ENCODE peak calls at places on chromosomes 3 and 15, in four cellular contexts. M, W, X and R are unnamed samples.

GRCh38 chr15:27064080-27064479 is 93.1 kb downstream of the GABRG3 start:
- DNase-seq in M (no peak), W (no peak), X (no peak), R (no peak)

GRCh38 chr15:30990036-30990435 is 1.4 kb downstream of the MTMR10 start:
- DNase-seq in X (no peak), M (no peak), W (no peak), R (no peak)

GRCh38 chr3:175020101-175020500 is 161.0 kb downstream of the NAALADL2 start:
- DNase-seq in X (no peak), W (no peak), M (no peak), R (no peak)

GRCh38 chr15:62164500-62165028 is 521 bp downstream of the C2CD4B start:
- DNase-seq in M (no peak), X (no peak), W (no peak), R (no peak)

GRCh38 chr3:71732637-71733036 is 7.4 kb upstream of the EIF4E3 start:
- DNase-seq in W (no peak), X (no peak), M (no peak), R (no peak)

GRCh38 chr15:29131336-29132109 is 138.1 kb downstream of the NSMCE3 start:
- DNase-seq in X (no peak), W (no peak), M (no peak), R (no peak)

GRCh38 chr3:141412087-141412935 is 44.0 kb downstream of the ZBTB38 start:
- DNase-seq in W (peak; percentile 84), M (peak; percentile 58), X (no peak), R (peak; percentile 79)

GRCh38 chr3:18657858-18658820 is 233.0 kb upstream of the SATB1 start:
- DNase-seq in W (no peak), X (no peak), M (no peak), R (no peak)

GRCh38 chr3:39234705-39235104 is 42.3 kb upstream of the XIRP1 start:
- DNase-seq in X (no peak), M (no peak), W (no peak), R (no peak)

GRCh38 chr15:71716990-71717389 is 93.4 kb upstream of the NR2E3 start:
- DNase-seq in M (no peak), X (no peak), W (peak; percentile 50), R (no peak)

GRCh38 chr3:128488995-128489859 is 3.8 kb downstream of the GATA2 start:
- DNase-seq in M (no peak), W (no peak), X (no peak), R (peak; percentile 61)

GRCh38 chr15:26394801-26395200 is 378.1 kb downstream of the GABRB3 start:
- DNase-seq in X (no peak), W (no peak), M (no peak), R (no peak)

GRCh38 chr15:70035719-70036077 is 62.0 kb downstream of the TLE3 start:
- DNase-seq in M (no peak), W (no peak), X (no peak), R (no peak)

GRCh38 chr3:126121074-126121473 is 37.1 kb upstream of the SLC41A3 start:
- DNase-seq in W (no peak), X (peak; percentile 46), M (no peak), R (no peak)

GRCh38 chr3:69142090-69142489 is 19.7 kb upstream of the LMOD3 start:
- DNase-seq in X (no peak), M (no peak), W (peak; percentile 53), R (no peak)

GRCh38 chr3:16506451-16506850 is 7.0 kb downstream of the RFTN1 start:
- DNase-seq in X (no peak), W (no peak), M (no peak), R (no peak)

GRCh38 chr3:179146911-179147570 is 1.1 kb upstream of the PIK3CA start:
- DNase-seq in X (no peak), W (peak; percentile 82), M (no peak), R (peak; percentile 67)

GRCh38 chr3:158486200-158486599 is 84.8 kb upstream of the MLF1 start:
- DNase-seq in W (no peak), X (no peak), M (no peak), R (no peak)

GRCh38 chr3:128902426-128902825 is 23.0 kb downstream of the ACAD9 start:
- DNase-seq in W (no peak), M (no peak), X (no peak), R (no peak)

GRCh38 chr3:51975857-51976549 is 1.1 kb downstream of the ABHD14A start:
- DNase-seq in M (peak; percentile 81), X (peak; percentile 84), W (peak; percentile 81), R (peak; percentile 82)

GRCh38 chr3:183064475-183064874 is 34.8 kb downstream of the MCCC1 start:
- DNase-seq in W (no peak), M (no peak), X (no peak), R (no peak)